ENCODE peak calls at places on chromosomes 16 and 17, in four cellular contexts. T, J, U and E are unnamed samples.

GRCh38 chr17:28807925-28808641 is 34.5 kb downstream of the FAM222B start:
- DNase-seq in T (peak), J (no peak), U (peak), E (no peak)

GRCh38 chr16:66740010-66740409 is 11.4 kb downstream of the DYNC1LI2 start:
- DNase-seq in T (no peak), J (peak), U (peak), E (no peak)

GRCh38 chr17:57459286-57459915 is 203.1 kb downstream of the MSI2 start:
- DNase-seq in T (no peak), J (no peak), U (peak), E (no peak)

GRCh38 chr17:32878211-32878610 is 1.3 kb upstream of the MYO1D start:
- DNase-seq in T (peak), J (no peak), U (peak), E (peak)

GRCh38 chr17:66432996-66433556 is 130.7 kb downstream of the PRKCA start:
- DNase-seq in T (no peak), J (no peak), U (peak), E (no peak)

GRCh38 chr16:10817963-10818941 is at the start of gene TVP23A:
- DNase-seq in T (no peak), J (no peak), U (no peak), E (no peak)

GRCh38 chr16:30983289-30983889 is 1.6 kb upstream of the HSD3B7 start:
- DNase-seq in T (no peak), J (no peak), U (no peak), E (no peak)

GRCh38 chr16:58863042-58863441 is 128.9 kb upstream of the GOT2 start:
- DNase-seq in T (no peak), J (no peak), U (no peak), E (no peak)

GRCh38 chr16:84084570-84085270 is 32.0 kb downstream of the MBTPS1 start:
- DNase-seq in T (peak), J (peak), U (peak), E (no peak)

DNA sequence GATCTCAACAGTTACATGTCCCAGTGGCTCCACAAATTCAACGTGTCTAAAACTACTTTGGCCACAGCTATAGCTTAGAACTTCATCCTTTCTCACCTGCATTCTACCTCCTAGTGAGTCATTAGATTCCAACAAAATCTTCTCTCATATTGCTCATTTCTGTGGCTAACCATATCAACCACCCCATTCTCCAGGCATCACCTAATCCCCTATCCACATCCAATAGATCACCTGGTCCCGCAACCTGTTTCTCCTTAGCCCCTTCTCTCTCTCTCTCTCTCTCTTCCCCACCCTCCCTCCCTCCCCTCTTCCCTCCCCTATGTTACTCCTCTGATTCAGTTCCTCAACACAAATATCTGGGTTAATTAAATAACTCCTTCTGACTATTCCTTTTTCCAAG is 64.6 kb downstream of the ANKFN1 start:
- DNase-seq in T (no peak), J (no peak), U (no peak), E (no peak)
- H3K4me3 ChIP-seq in T (no peak), J (no peak), U (no peak), E (no peak)

DNA sequence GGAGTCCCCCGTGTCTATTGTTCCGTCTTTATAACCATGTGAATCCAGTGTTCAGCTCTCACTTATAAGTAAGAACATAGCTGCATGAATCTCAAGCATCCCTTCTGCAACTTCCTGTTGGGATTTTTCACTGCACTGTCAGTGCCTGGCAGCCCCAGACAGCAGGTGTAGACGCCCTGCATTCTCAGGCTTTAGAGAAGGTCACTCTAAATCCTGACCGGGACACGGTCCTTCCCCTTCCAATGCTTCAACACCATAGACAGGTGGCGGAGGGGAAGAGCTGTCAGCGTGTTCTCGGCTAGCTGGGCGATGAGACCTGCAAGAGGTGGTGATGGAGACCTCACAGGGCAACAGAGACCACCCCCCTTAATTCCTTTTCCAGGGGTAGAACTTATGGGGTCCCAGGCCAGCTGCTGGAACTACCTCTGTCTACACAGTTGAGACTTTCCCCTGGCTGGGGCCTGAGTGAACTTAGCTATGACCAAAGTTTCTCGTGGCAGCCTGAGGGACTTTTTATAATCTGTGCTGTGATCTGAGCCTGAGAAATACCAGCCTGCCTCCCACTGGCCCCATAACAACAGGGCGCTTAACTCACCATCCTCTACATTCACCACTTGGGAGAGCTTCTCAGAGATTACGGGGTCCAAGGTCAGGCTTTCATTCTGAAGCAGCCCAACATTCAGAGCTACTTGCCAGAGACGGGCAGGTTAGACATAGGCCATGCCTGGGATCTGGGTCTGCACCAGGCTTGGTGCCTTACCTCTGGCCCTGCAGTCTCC is 143.2 kb upstream of the TNRC6C start:
- DNase-seq in T (no peak), J (no peak), U (no peak), E (no peak)
- TF ChIP-seq CTCF in T (no peak), J (no peak), U (no peak), E (no peak)

GRCh38 chr16:9139965-9140364 is 48.5 kb downstream of the HAPSTR1 start:
- DNase-seq in T (no peak), J (no peak), U (peak), E (no peak)
- H3K4me3 ChIP-seq in T (no peak), J (no peak), U (no peak), E (no peak)

DNA sequence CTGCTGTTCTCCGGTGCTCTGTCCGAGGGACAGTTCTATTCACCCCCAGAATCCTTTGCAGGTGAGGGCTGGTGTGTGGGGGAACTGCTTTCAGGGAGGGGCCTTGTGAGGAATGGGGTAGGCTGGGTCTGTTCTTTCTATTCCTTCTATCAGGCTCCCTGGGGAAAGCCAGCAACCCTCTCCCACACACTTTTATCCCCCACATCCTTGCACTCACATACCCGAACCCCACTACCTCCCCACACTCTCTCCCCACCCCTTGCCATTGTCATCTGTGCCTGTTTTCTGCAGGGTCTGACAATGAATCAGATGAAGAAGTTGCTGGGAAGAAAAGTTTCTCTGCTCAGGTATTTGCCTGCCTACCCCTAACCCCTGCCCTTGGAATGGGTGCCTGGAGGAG is 6.4 kb upstream of the TCAP start:
- DNase-seq in T (no peak), J (no peak), U (no peak), E (no peak)
- TF ChIP-seq CTCF in T (no peak), J (no peak), U (no peak), E (no peak)